ENCODE peak calls at places on chromosome 20, in five cellular contexts. K is HepG2, P is K562, L is SK-N-SH, E is GM12878. A is an unnamed sample.
A peak's percentile ranks its signal among the peaks of the same experiment; 100 is the strongest.

GRCh38 chr20:33004141-33004751 is at the start of gene SUN5:
- DNase-seq in K (no peak), P (no peak), L (no peak), E (no peak), A (no peak)

GRCh38 chr20:50680106-50680960 is 11.0 kb downstream of the RIPOR3 start:
- DNase-seq in K (peak; percentile 90), P (no peak), L (no peak), E (no peak), A (no peak)

GRCh38 chr20:24736131-24736843 is 212.8 kb upstream of the CST7 start:
- DNase-seq in K (no peak), P (no peak), L (no peak), E (no peak), A (no peak)

GRCh38 chr20:37142708-37143107 is 36.4 kb upstream of the RPN2 start:
- DNase-seq in K (no peak), P (no peak), L (no peak), E (no peak), A (no peak)

GRCh38 chr20:48198951-48199431 is 413.7 kb upstream of the SULF2 start:
- DNase-seq in K (no peak), P (no peak), L (no peak), E (no peak), A (no peak)

GRCh38 chr20:51346686-51347485 is 195.6 kb downstream of the NFATC2 start:
- DNase-seq in K (no peak), P (no peak), L (no peak), E (no peak), A (no peak)

GRCh38 chr20:45467861-45468260 is 1.7 kb upstream of the WFDC2 start:
- DNase-seq in K (no peak), P (no peak), L (no peak), E (no peak), A (no peak)

GRCh38 chr20:44601801-44602204 is 19.4 kb downstream of the PKIG start:
- DNase-seq in K (no peak), P (no peak), L (no peak), E (no peak), A (no peak)

GRCh38 chr20:13874269-13875158 is 89.7 kb downstream of the NDUFAF5 start:
- DNase-seq in K (no peak), P (no peak), L (no peak), E (no peak), A (no peak)

GRCh38 chr20:14576478-14576877 is 239.1 kb upstream of the FLRT3 start:
- DNase-seq in K (no peak), P (no peak), L (no peak), E (no peak), A (no peak)

GRCh38 chr20:3000852-3001523 is 42.4 kb upstream of the GNRH2 start:
- DNase-seq in K (no peak), P (peak; percentile 16), L (peak; percentile 53), E (no peak), A (peak; percentile 42)

GRCh38 chr20:62820208-62820961 is 3.5 kb downstream of the COL9A3 start:
- DNase-seq in K (no peak), P (no peak), L (no peak), E (no peak), A (no peak)

GRCh38 chr20:7841967-7842301 is 98.3 kb downstream of the HAO1 start:
- DNase-seq in K (no peak), P (no peak), L (no peak), E (no peak), A (no peak)

GRCh38 chr20:57450419-57450818 is 59.2 kb downstream of the RBM38 start:
- DNase-seq in K (no peak), P (peak; percentile 39), L (peak; percentile 92), E (peak; percentile 71), A (peak; percentile 98)

DNA sequence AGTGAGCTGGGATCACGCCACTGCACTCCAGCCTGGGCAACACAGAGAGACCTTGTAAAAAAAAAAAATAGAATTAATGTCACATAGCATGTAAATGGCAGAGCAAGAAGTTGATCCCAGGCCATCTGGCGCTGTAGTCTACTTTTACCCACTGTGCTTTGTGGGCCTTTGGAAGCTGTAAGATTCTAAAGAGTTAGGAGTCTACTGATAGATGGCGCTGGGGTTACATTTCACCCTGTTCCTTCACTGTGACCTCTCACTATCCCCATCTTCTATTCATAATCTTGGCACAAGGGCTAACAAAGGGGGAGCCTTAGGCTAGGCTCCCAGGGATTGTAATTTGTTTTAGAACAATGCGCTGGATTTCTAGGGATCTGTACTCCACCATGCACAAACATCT is 24.4 kb downstream of the SIRPD start:
- DNase-seq in K (no peak), P (no peak), L (no peak), E (no peak), A (no peak)
- TF ChIP-seq GABPA in K (no peak), P (no peak), L (no peak), E (no peak), A (no peak)

GRCh38 chr20:31862157-31862470 is 8.2 kb downstream of the DUSP15 start:
- DNase-seq in K (no peak), P (no peak), L (no peak), E (no peak), A (no peak)
- TF ChIP-seq REST in K (no peak), P (no peak), L (no peak), E (no peak), A (no peak)

GRCh38 chr20:35003211-35004031 is 47.8 kb downstream of the MYH7B start:
- DNase-seq in K (no peak), P (no peak), L (no peak), E (no peak), A (no peak)
- TF ChIP-seq GABPA in K (no peak), P (no peak), L (no peak), E (no peak), A (no peak)

GRCh38 chr20:53723045-53723444 is 129.4 kb upstream of the ZNF217 start:
- DNase-seq in K (no peak), P (no peak), L (no peak), E (no peak), A (no peak)
- TF ChIP-seq REST in K (no peak), P (no peak), L (no peak), E (no peak), A (no peak)

GRCh38 chr20:35461620-35462019 is 6.2 kb downstream of the CEP250 start:
- DNase-seq in K (no peak), P (no peak), L (no peak), E (no peak), A (no peak)
- TF ChIP-seq GABPA in K (no peak), P (no peak), L (no peak), E (no peak), A (no peak)

GRCh38 chr20:60221593-60221992 is 263.4 kb downstream of the CDH26 start:
- DNase-seq in K (no peak), P (no peak), L (no peak), E (no peak), A (no peak)

GRCh38 chr20:60222497-60222896 is 264.3 kb downstream of the CDH26 start:
- DNase-seq in K (no peak), P (no peak), L (no peak), E (no peak), A (no peak)

GRCh38 chr20:60223174-60223573 is 265.0 kb downstream of the CDH26 start:
- DNase-seq in K (no peak), P (no peak), L (no peak), E (no peak), A (no peak)

GRCh38 chr20:60220655-60221054 is 262.4 kb downstream of the CDH26 start:
- DNase-seq in K (no peak), P (no peak), L (no peak), E (no peak), A (no peak)

GRCh38 chr20:60219984-60220540 is 261.8 kb downstream of the CDH26 start:
- DNase-seq in K (no peak), P (no peak), L (no peak), E (no peak), A (no peak)
- TF ChIP-seq REST in K (no peak), P (no peak), L (no peak), E (no peak), A (no peak)

GRCh38 chr20:5393218-5393870 is 76.6 kb upstream of the PROKR2 start:
- DNase-seq in K (no peak), P (no peak), L (peak; percentile 45), E (no peak), A (no peak)
- TF ChIP-seq GABPA in K (no peak), P (no peak), L (no peak), E (no peak), A (no peak)

GRCh38 chr20:21006611-21007010 is 99.5 kb downstream of the LINC00237 start:
- DNase-seq in K (no peak), P (no peak), L (no peak), E (no peak), A (no peak)
- TF ChIP-seq REST in K (no peak), P (no peak), L (no peak), E (no peak), A (no peak)

GRCh38 chr20:59382907-59383306 is 82.5 kb downstream of the EDN3 start:
- DNase-seq in K (no peak), P (no peak), L (no peak), E (no peak), A (no peak)
- TF ChIP-seq GABPA in K (no peak), P (no peak), L (no peak), E (no peak), A (no peak)